ENCODE peak calls at places on chromosomes 13 and 19, in four cellular contexts. One of them, this sample, is unnamed.
A peak's percentile ranks its signal among the peaks of the same experiment; 100 is the strongest.

GRCh38 chr19:6071103-6071485 is 39.2 kb downstream of the RFX2 start:
- DNase-seq in WTC11: no peak
- DNase-seq in HepG2: no peak
- DNase-seq in K562: no peak
- DNase-seq in this sample: no peak

GRCh38 chr13:74575729-74576125 is 441.5 kb upstream of the KLF12 start:
- DNase-seq in WTC11: peak; percentile 79
- DNase-seq in HepG2: no peak
- DNase-seq in K562: peak; percentile 19
- DNase-seq in this sample: peak; percentile 86

GRCh38 chr13:111080642-111081041 is 34.5 kb upstream of the ARHGEF7 start:
- DNase-seq in WTC11: no peak
- DNase-seq in HepG2: no peak
- DNase-seq in K562: no peak
- DNase-seq in this sample: no peak

GRCh38 chr19:55606817-55607216 is 1.4 kb downstream of the ZNF865 start:
- DNase-seq in WTC11: no peak
- DNase-seq in HepG2: no peak
- DNase-seq in K562: no peak
- DNase-seq in this sample: no peak

GRCh38 chr19:1905863-1906375 is 720 bp downstream of the ADAT3 start:
- DNase-seq in WTC11: no peak
- DNase-seq in HepG2: no peak
- DNase-seq in K562: no peak
- DNase-seq in this sample: no peak

GRCh38 chr19:18153555-18154134 is 682 bp downstream of the PIK3R2 start:
- DNase-seq in WTC11: no peak
- DNase-seq in HepG2: no peak
- DNase-seq in K562: peak; percentile 69
- DNase-seq in this sample: no peak

GRCh38 chr19:46697142-46697960 is 19.6 kb downstream of the PRKD2 start:
- DNase-seq in WTC11: peak; percentile 100
- DNase-seq in HepG2: no peak
- DNase-seq in K562: peak; percentile 100
- DNase-seq in this sample: peak; percentile 98

GRCh38 chr13:49733181-49733951 is 42.1 kb upstream of the EBPL start:
- DNase-seq in WTC11: no peak
- DNase-seq in HepG2: peak; percentile 59
- DNase-seq in K562: no peak
- DNase-seq in this sample: no peak

GRCh38 chr19:10353793-10354391 is 14.5 kb upstream of the ICAM3 start:
- DNase-seq in WTC11: peak; percentile 100
- DNase-seq in HepG2: no peak
- DNase-seq in K562: peak; percentile 78
- DNase-seq in this sample: peak; percentile 75

GRCh38 chr19:34576292-34576691 is 94.7 kb downstream of the WTIP start:
- DNase-seq in WTC11: no peak
- DNase-seq in HepG2: no peak
- DNase-seq in K562: no peak
- DNase-seq in this sample: no peak

GRCh38 chr19:16899566-16900075 is 10.8 kb downstream of the F2RL3 start:
- DNase-seq in WTC11: peak; percentile 72
- DNase-seq in HepG2: peak; percentile 22
- DNase-seq in K562: peak; percentile 63
- DNase-seq in this sample: peak; percentile 36

GRCh38 chr13:107099661-107100060 is 531.7 kb upstream of the ARGLU1 start:
- DNase-seq in WTC11: no peak
- DNase-seq in HepG2: no peak
- DNase-seq in K562: no peak
- DNase-seq in this sample: no peak

GRCh38 chr13:27991881-27992280 is 3.4 kb upstream of the URAD start:
- DNase-seq in WTC11: no peak
- DNase-seq in HepG2: no peak
- DNase-seq in K562: no peak
- DNase-seq in this sample: no peak

GRCh38 chr13:113643593-113643992 is 14.4 kb downstream of the ATP4B start:
- DNase-seq in WTC11: no peak
- DNase-seq in HepG2: no peak
- DNase-seq in K562: no peak
- DNase-seq in this sample: no peak

GRCh38 chr13:47480121-47480520 is 521.0 kb downstream of the SUCLA2 start:
- DNase-seq in WTC11: no peak
- DNase-seq in HepG2: no peak
- DNase-seq in K562: no peak
- DNase-seq in this sample: no peak

GRCh38 chr19:18905058-18905456 is 9.1 kb upstream of the CERS1 start:
- DNase-seq in WTC11: no peak
- DNase-seq in HepG2: no peak
- DNase-seq in K562: no peak
- DNase-seq in this sample: no peak

GRCh38 chr13:76980075-76980718 is 11.7 kb upstream of the CLN5 start:
- DNase-seq in WTC11: peak; percentile 96
- DNase-seq in HepG2: peak; percentile 43
- DNase-seq in K562: peak; percentile 83
- DNase-seq in this sample: peak; percentile 100

GRCh38 chr19:36009220-36009619 is 607 bp upstream of the SYNE4 start:
- DNase-seq in WTC11: peak; percentile 74
- DNase-seq in HepG2: no peak
- DNase-seq in K562: no peak
- DNase-seq in this sample: no peak

GRCh38 chr19:4337906-4338440 is 654 bp downstream of the STAP2 start:
- DNase-seq in WTC11: no peak
- DNase-seq in HepG2: peak; percentile 76
- DNase-seq in K562: peak; percentile 17
- DNase-seq in this sample: no peak

GRCh38 chr19:31152906-31153305 is 196.3 kb downstream of the TSHZ3 start:
- DNase-seq in WTC11: no peak
- DNase-seq in HepG2: no peak
- DNase-seq in K562: no peak
- DNase-seq in this sample: no peak

GRCh38 chr19:46723023-46723461 is 6.1 kb upstream of the PRKD2 start:
- DNase-seq in WTC11: no peak
- DNase-seq in HepG2: no peak
- DNase-seq in K562: no peak
- DNase-seq in this sample: no peak

GRCh38 chr13:113532156-113532806 is 41.8 kb upstream of the DCUN1D2 start:
- DNase-seq in WTC11: peak; percentile 70
- DNase-seq in HepG2: no peak
- DNase-seq in K562: no peak
- DNase-seq in this sample: no peak

GRCh38 chr19:52943884-52944643 is 18.6 kb downstream of the ZNF816 start:
- DNase-seq in WTC11: no peak
- DNase-seq in HepG2: peak; percentile 28
- DNase-seq in K562: no peak
- DNase-seq in this sample: no peak

GRCh38 chr19:19361075-19361594 is 40.5 kb downstream of the MAU2 start:
- DNase-seq in WTC11: peak; percentile 87
- DNase-seq in HepG2: peak; percentile 83
- DNase-seq in K562: peak; percentile 71
- DNase-seq in this sample: peak; percentile 79

GRCh38 chr13:35389535-35389934 is 87.0 kb downstream of the MAB21L1 start:
- DNase-seq in WTC11: no peak
- DNase-seq in HepG2: no peak
- DNase-seq in K562: no peak
- DNase-seq in this sample: no peak

GRCh38 chr13:26628706-26629105 is 71.2 kb downstream of the WASF3 start:
- DNase-seq in WTC11: peak; percentile 22
- DNase-seq in HepG2: peak; percentile 28
- DNase-seq in K562: no peak
- DNase-seq in this sample: no peak

GRCh38 chr13:37201081-37201480 is 95.6 kb upstream of the CSNK1A1L start:
- DNase-seq in WTC11: no peak
- DNase-seq in HepG2: no peak
- DNase-seq in K562: no peak
- DNase-seq in this sample: no peak

GRCh38 chr19:48678201-48678600 is 5.4 kb upstream of the NTN5 start:
- DNase-seq in WTC11: no peak
- DNase-seq in HepG2: no peak
- DNase-seq in K562: peak; percentile 82
- DNase-seq in this sample: no peak

GRCh38 chr13:48769107-48769704 is 115.5 kb downstream of the CYSLTR2 start:
- DNase-seq in WTC11: peak; percentile 85
- DNase-seq in HepG2: peak; percentile 82
- DNase-seq in K562: peak; percentile 64
- DNase-seq in this sample: peak; percentile 73

GRCh38 chr13:28819046-28819747 is 942 bp upstream of the MTUS2 start:
- DNase-seq in WTC11: peak; percentile 16
- DNase-seq in HepG2: no peak
- DNase-seq in K562: peak; percentile 10
- DNase-seq in this sample: peak; percentile 34

GRCh38 chr13:98443329-98443728 is 133.6 kb downstream of the STK24 start:
- DNase-seq in WTC11: no peak
- DNase-seq in HepG2: no peak
- DNase-seq in K562: no peak
- DNase-seq in this sample: no peak

GRCh38 chr13:41050041-41050440 is 11.3 kb upstream of the WBP4 start:
- DNase-seq in WTC11: no peak
- DNase-seq in HepG2: no peak
- DNase-seq in K562: no peak
- DNase-seq in this sample: no peak

GRCh38 chr13:39016789-39017188 is 21.1 kb downstream of the PROSER1 start:
- DNase-seq in WTC11: no peak
- DNase-seq in HepG2: peak; percentile 12
- DNase-seq in K562: peak; percentile 14
- DNase-seq in this sample: peak; percentile 43

GRCh38 chr13:21703846-21704245 is 33.0 kb downstream of the FGF9 start:
- DNase-seq in WTC11: no peak
- DNase-seq in HepG2: no peak
- DNase-seq in K562: no peak
- DNase-seq in this sample: no peak

GRCh38 chr13:32426191-32426980 is 1.5 kb downstream of the N4BP2L1 start:
- DNase-seq in WTC11: no peak
- DNase-seq in HepG2: no peak
- DNase-seq in K562: no peak
- DNase-seq in this sample: no peak

GRCh38 chr13:101398920-101399319 is 17.4 kb downstream of the NALCN start:
- DNase-seq in WTC11: no peak
- DNase-seq in HepG2: no peak
- DNase-seq in K562: no peak
- DNase-seq in this sample: no peak
- TF ChIP-seq ELF4 in WTC11: no peak
- TF ChIP-seq ELF4 in HepG2: no peak
- TF ChIP-seq ELF4 in K562: no peak
- TF ChIP-seq ELF4 in this sample: no peak

GRCh38 chr19:45468159-45468651 is 409 bp downstream of the FOSB start:
- DNase-seq in WTC11: no peak
- DNase-seq in HepG2: no peak
- DNase-seq in K562: no peak
- DNase-seq in this sample: no peak
- TF ChIP-seq ELF4 in WTC11: no peak
- TF ChIP-seq ELF4 in HepG2: no peak
- TF ChIP-seq ELF4 in K562: no peak
- TF ChIP-seq ELF4 in this sample: no peak

GRCh38 chr19:14059093-14059480 is 2.8 kb downstream of the PALM3 start:
- DNase-seq in WTC11: peak; percentile 78
- DNase-seq in HepG2: no peak
- DNase-seq in K562: peak; percentile 60
- DNase-seq in this sample: peak; percentile 56
- TF ChIP-seq ELF4 in WTC11: no peak
- TF ChIP-seq ELF4 in HepG2: no peak
- TF ChIP-seq ELF4 in K562: no peak
- TF ChIP-seq ELF4 in this sample: no peak

GRCh38 chr19:33550741-33551140 is 29.1 kb upstream of the PEPD start:
- DNase-seq in WTC11: no peak
- DNase-seq in HepG2: no peak
- DNase-seq in K562: no peak
- DNase-seq in this sample: no peak
- TF ChIP-seq ELF4 in WTC11: no peak
- TF ChIP-seq ELF4 in HepG2: no peak
- TF ChIP-seq ELF4 in K562: no peak
- TF ChIP-seq ELF4 in this sample: no peak